ENCODE peak calls at places on chromosomes 5 and 9, in seven cellular contexts. U is GM12878, M is SK-N-SH, Q is K562, C is GM12891, V is HepG2, G is H1. R is an unnamed sample.
A peak's percentile ranks its signal among the peaks of the same experiment; 100 is the strongest.

GRCh38 chr5:67725591-67725990 is 490.0 kb upstream of the PIK3R1 start:
- DNase-seq in U (no peak), M (no peak), Q (no peak), C (no peak), V (no peak), G (no peak), R (no peak)

GRCh38 chr5:104347119-104347708 is 784.6 kb upstream of the NUDT12 start:
- DNase-seq in U (no peak), M (no peak), Q (no peak), C (no peak), V (no peak), G (no peak), R (no peak)

GRCh38 chr5:136192015-136192525 is 892 bp downstream of the SMIM32 start:
- DNase-seq in U (no peak), M (peak; percentile 43), Q (no peak), C (no peak), V (no peak), G (no peak), R (no peak)

GRCh38 chr5:96615223-96615622 is 47.0 kb upstream of the CAST start:
- DNase-seq in U (no peak), M (no peak), Q (no peak), C (no peak), V (no peak), G (no peak), R (no peak)

GRCh38 chr9:82606761-82607382 is 456.1 kb downstream of the RASEF start:
- DNase-seq in U (peak; percentile 1), M (peak; percentile 49), Q (no peak), C (no peak), V (peak; percentile 69), G (peak; percentile 46), R (no peak)

GRCh38 chr9:98276907-98277469 is 21.5 kb upstream of the TBC1D2 start:
- DNase-seq in U (no peak), M (no peak), Q (no peak), C (no peak), V (no peak), G (no peak), R (no peak)

GRCh38 chr5:171207256-171207866 is 101.7 kb upstream of the TLX3 start:
- DNase-seq in U (no peak), M (peak; percentile 15), Q (peak; percentile 34), C (no peak), V (peak; percentile 27), G (peak; percentile 13), R (no peak)

GRCh38 chr5:148238395-148238794 is at the start of gene MARCOL:
- DNase-seq in U (no peak), M (no peak), Q (no peak), C (no peak), V (no peak), G (no peak), R (no peak)

DNA sequence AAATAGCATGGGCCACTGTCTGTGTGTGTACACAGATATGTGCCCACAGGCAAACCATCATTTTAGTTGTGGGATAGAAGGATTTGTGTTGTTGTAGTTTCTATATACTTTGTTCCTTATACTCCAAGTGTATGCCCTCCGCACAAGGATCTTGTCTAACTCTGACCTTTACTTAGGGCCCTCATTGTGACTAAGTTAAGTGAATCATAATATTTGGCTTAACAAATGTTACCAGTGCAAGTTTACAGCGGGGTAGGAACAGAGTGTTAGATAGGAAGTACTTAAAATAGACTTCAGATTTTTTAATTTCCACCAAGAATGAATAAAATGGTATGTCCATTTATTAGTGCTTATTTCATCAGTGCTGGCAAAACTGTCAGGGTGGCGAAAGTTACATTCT is 29.5 kb upstream of the CYFIP2 start:
- DNase-seq in U (no peak), M (no peak), Q (no peak), C (no peak), V (no peak), G (no peak), R (no peak)
- TF ChIP-seq TAF1 in U (no peak), M (no peak), Q (no peak), C (no peak), V (no peak), G (no peak), R (no peak)

DNA sequence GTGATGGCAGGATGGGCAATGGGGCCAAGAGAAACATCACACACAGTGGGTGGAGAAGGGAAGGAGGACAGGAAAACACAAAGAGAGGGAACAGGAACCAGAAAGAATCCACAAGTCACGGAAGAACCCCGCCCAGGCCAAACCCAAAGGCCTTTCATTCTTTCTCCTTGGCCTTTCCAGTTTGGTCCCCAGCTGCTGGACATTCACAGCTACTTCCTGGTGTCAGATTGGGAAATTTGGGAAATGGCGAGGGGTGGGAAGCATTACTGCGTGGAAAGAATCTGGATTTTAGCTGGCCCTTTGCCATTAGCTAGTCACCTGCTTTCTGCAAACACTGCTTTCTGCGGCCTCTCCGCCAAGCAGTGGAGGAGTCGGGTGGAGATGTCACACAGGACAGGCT is 82.5 kb downstream of the GLDC start:
- DNase-seq in U (no peak), M (no peak), Q (no peak), C (no peak), V (no peak), G (no peak), R (no peak)
- TF ChIP-seq TAF1 in U (no peak), M (no peak), Q (no peak), C (no peak), V (no peak), G (no peak), R (no peak)

DNA sequence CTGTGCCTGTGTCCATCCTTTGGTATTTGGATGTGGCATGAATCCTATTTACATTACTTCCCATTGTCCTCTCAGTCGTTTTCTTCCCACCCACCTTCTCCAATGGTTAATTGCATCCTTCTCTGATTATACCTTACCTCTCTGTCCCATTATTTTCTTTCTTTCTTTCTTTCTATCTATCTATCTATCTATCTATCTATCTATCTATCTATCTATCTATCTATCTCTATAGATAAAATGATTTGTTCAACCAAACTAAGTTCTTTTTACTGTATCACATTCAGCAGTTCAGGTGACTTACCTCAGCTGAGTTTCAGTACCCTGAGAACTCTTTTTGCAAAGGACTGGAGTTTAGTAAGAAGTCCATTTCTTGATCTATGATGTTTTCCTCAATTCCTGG is 80.6 kb downstream of the RPS23 start:
- DNase-seq in U (no peak), M (no peak), Q (no peak), C (no peak), V (no peak), G (no peak), R (no peak)
- TF ChIP-seq TAF1 in U (no peak), M (no peak), Q (no peak), C (no peak), V (no peak), G (no peak), R (no peak)

GRCh38 chr5:75338408-75338807 is 1.4 kb downstream of the HMGCR start:
- DNase-seq in U (no peak), M (no peak), Q (no peak), C (no peak), V (no peak), G (no peak), R (no peak)

GRCh38 chr5:75336625-75337336 is at the start of gene HMGCR:
- DNase-seq in U (peak; percentile 98), M (peak; percentile 92), Q (peak; percentile 93), C (peak; percentile 83), V (peak; percentile 99), G (peak; percentile 99), R (peak; percentile 71)

GRCh38 chr5:75335486-75335885 is 1.5 kb upstream of the HMGCR start:
- DNase-seq in U (no peak), M (no peak), Q (no peak), C (no peak), V (peak; percentile 76), G (no peak), R (no peak)

GRCh38 chr5:75337366-75338021 is 474 bp downstream of the HMGCR start:
- DNase-seq in U (no peak), M (no peak), Q (no peak), C (no peak), V (no peak), G (no peak), R (peak; percentile 12)

DNA sequence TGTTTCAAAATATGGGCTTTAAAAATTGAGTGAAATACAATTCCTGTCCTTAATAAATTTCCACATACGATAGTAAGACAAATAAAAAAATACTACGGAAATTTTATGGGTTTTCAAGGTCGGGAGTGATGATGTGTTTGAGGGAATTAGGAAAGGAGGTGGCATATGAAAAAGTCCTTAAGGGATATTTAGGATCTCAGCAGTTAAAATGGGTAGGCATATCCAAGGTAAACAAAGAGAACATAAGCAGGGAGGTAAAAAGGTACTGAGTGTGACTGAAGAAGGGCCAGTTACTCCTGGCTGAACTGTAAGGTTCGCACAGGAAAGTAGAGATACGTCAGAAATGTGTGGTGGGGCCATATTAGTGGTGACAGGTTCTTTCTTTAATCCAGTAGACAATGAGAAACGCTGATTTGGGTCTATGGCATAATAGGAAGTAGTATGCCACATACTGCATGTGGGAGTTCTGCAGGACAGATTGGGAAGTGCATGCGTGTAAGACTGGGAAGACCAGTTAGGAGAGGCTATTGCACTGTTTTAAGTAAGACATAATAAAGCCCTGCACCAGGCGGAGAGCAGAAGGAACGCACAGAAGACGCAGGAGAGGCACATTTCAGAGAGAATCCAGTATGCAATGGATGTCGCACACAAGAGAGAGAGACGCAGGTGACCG is 932 bp upstream of the HMGCR start:
- DNase-seq in U (peak; percentile 32), M (peak; percentile 73), Q (peak; percentile 28), C (peak; percentile 17), V (peak; percentile 81), G (no peak), R (no peak)
- TF ChIP-seq TAF1 in U (no peak), M (no peak), Q (no peak), C (no peak), V (no peak), G (no peak), R (no peak)

GRCh38 chr9:613771-614347 is 227.6 kb upstream of the DMRT1 start:
- DNase-seq in U (peak; percentile 8), M (peak; percentile 15), Q (peak; percentile 4), C (peak; percentile 26), V (peak; percentile 88), G (peak; percentile 66), R (peak; percentile 30)
- TF ChIP-seq TAF1 in U (no peak), M (no peak), Q (no peak), C (no peak), V (no peak), G (no peak), R (no peak)

DNA sequence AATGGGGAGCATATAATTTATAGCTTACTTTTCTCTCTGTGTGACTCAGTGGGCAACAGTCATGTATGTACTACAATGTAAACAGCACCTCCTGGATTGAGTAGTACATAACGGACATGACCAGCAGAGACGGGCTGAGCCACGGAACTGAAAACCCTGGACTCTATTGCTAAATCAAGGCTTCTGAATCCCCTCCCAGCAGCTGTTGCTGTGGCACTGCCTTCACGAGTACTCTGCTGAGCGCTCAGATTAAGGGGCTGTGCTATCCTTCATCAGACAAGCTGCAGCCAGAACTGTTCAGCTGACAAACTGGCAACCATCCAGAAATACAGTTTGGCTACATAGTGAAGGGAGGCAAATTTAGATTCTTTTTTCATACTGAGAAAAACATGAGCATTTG is 131.3 kb upstream of the CCDC180 start:
- DNase-seq in U (no peak), M (peak; percentile 16), Q (no peak), C (no peak), V (no peak), G (no peak), R (no peak)
- TF ChIP-seq TAF1 in U (no peak), M (no peak), Q (no peak), C (no peak), V (no peak), G (no peak), R (no peak)

DNA sequence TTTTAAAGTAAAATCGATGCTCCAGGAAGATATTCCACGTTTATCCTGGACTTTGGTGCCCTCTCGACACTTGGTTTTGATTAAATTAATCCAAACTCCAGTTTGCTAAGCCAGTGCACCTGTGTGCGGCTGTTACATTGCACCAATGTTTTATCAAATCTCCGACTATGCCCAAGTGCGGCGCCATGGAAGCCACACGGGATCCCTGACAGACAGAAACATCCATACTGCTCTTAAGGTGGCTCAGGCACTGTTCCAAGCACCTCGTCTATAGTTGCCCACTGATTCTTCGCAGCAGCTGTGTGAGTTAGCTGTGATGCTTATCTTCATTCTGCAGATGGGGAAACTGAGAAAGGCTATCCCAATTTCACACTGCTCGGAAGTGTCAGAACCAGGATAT is 113.2 kb downstream of the ADAMTS2 start:
- DNase-seq in U (no peak), M (no peak), Q (no peak), C (no peak), V (no peak), G (no peak), R (no peak)
- TF ChIP-seq TAF1 in U (no peak), M (no peak), Q (no peak), C (no peak), V (no peak), G (no peak), R (no peak)

R was measured in GM12892.